ENCODE peak calls at places on chromosomes 5 and 9, in five cellular contexts. One of them, this sample, is unnamed.

GRCh38 chr5:155728857-155729683 is 597.9 kb upstream of the SGCD start:
- DNase-seq in A549: no peak
- DNase-seq in HepG2: no peak
- DNase-seq in IMR-90: no peak
- DNase-seq in K562: no peak
- DNase-seq in this sample: no peak

GRCh38 chr5:176675676-176676360 is 28.5 kb downstream of the TSPAN17 start:
- DNase-seq in HepG2: peak; percentile 42
- DNase-seq in A549: peak; percentile 60
- DNase-seq in IMR-90: no peak
- DNase-seq in K562: peak; percentile 77
- DNase-seq in this sample: peak; percentile 74

GRCh38 chr9:101054657-101055056 is 26.1 kb downstream of the PLPPR1 start:
- DNase-seq in HepG2: no peak
- DNase-seq in A549: no peak
- DNase-seq in K562: no peak
- DNase-seq in IMR-90: no peak
- DNase-seq in this sample: no peak

GRCh38 chr9:133770076-133770777 is 32.1 kb upstream of the SARDH start:
- DNase-seq in K562: no peak
- DNase-seq in IMR-90: no peak
- DNase-seq in HepG2: no peak
- DNase-seq in A549: no peak
- DNase-seq in this sample: peak; percentile 42

GRCh38 chr5:36090033-36090432 is 23.4 kb upstream of the UGT3A2 start:
- DNase-seq in IMR-90: peak; percentile 17
- DNase-seq in HepG2: peak; percentile 30
- DNase-seq in K562: no peak
- DNase-seq in A549: no peak
- DNase-seq in this sample: peak; percentile 33

GRCh38 chr5:163338-163620 is 28.0 kb upstream of the LRRC14B start:
- DNase-seq in HepG2: no peak
- DNase-seq in K562: no peak
- DNase-seq in IMR-90: no peak
- DNase-seq in A549: no peak
- DNase-seq in this sample: no peak

GRCh38 chr9:135500071-135500524 is 384 bp upstream of the MRPS2 start:
- DNase-seq in K562: no peak
- DNase-seq in IMR-90: peak; percentile 44
- DNase-seq in HepG2: no peak
- DNase-seq in A549: no peak
- DNase-seq in this sample: no peak

GRCh38 chr5:160235731-160236130 is 6.4 kb downstream of the FABP6 start:
- DNase-seq in HepG2: no peak
- DNase-seq in K562: no peak
- DNase-seq in IMR-90: no peak
- DNase-seq in A549: no peak
- DNase-seq in this sample: no peak

GRCh38 chr9:79766091-79766490 is 194.3 kb downstream of the TLE4 start:
- DNase-seq in HepG2: no peak
- DNase-seq in K562: no peak
- DNase-seq in A549: no peak
- DNase-seq in IMR-90: no peak
- DNase-seq in this sample: no peak

GRCh38 chr5:43232943-43233833 is 41.2 kb downstream of the NIM1K start:
- DNase-seq in IMR-90: no peak
- DNase-seq in A549: no peak
- DNase-seq in HepG2: no peak
- DNase-seq in K562: no peak
- DNase-seq in this sample: no peak

GRCh38 chr9:4105183-4105582 is 194.7 kb downstream of the GLIS3 start:
- DNase-seq in IMR-90: no peak
- DNase-seq in K562: no peak
- DNase-seq in HepG2: no peak
- DNase-seq in A549: no peak
- DNase-seq in this sample: no peak

GRCh38 chr5:59722875-59723274 is 170.7 kb downstream of the PDE4D start:
- DNase-seq in HepG2: no peak
- DNase-seq in K562: no peak
- DNase-seq in IMR-90: peak; percentile 24
- DNase-seq in A549: no peak
- DNase-seq in this sample: no peak

GRCh38 chr5:1317921-1318565 is 23.2 kb upstream of the TERT start:
- DNase-seq in A549: no peak
- DNase-seq in K562: no peak
- DNase-seq in HepG2: no peak
- DNase-seq in IMR-90: no peak
- DNase-seq in this sample: no peak

GRCh38 chr9:129595323-129595741 is 25.6 kb downstream of the C9orf50 start:
- DNase-seq in K562: no peak
- DNase-seq in HepG2: no peak
- DNase-seq in IMR-90: peak; percentile 60
- DNase-seq in A549: no peak
- DNase-seq in this sample: no peak

GRCh38 chr9:129597355-129598088 is 23.4 kb downstream of the C9orf50 start:
- DNase-seq in HepG2: peak; percentile 93
- DNase-seq in A549: peak; percentile 61
- DNase-seq in K562: no peak
- DNase-seq in IMR-90: peak; percentile 65
- DNase-seq in this sample: no peak

GRCh38 chr9:129598089-129598596 is 22.8 kb downstream of the C9orf50 start:
- DNase-seq in A549: no peak
- DNase-seq in IMR-90: no peak
- DNase-seq in K562: no peak
- DNase-seq in HepG2: no peak
- DNase-seq in this sample: no peak

GRCh38 chr9:129595903-129596540 is 24.9 kb downstream of the C9orf50 start:
- DNase-seq in IMR-90: no peak
- DNase-seq in HepG2: no peak
- DNase-seq in K562: peak; percentile 70
- DNase-seq in A549: no peak
- DNase-seq in this sample: no peak

GRCh38 chr9:129596541-129597328 is 24.2 kb downstream of the C9orf50 start:
- DNase-seq in IMR-90: peak; percentile 73
- DNase-seq in HepG2: peak; percentile 82
- DNase-seq in K562: no peak
- DNase-seq in A549: peak; percentile 55
- DNase-seq in this sample: no peak
- TF ChIP-seq MAFK in IMR-90: no peak
- TF ChIP-seq MAFK in HepG2: no peak
- TF ChIP-seq MAFK in K562: no peak
- TF ChIP-seq MAFK in A549: no peak
- TF ChIP-seq MAFK in this sample: no peak

GRCh38 chr5:68193481-68194036 is 22.0 kb upstream of the PIK3R1 start:
- DNase-seq in K562: no peak
- DNase-seq in A549: no peak
- DNase-seq in HepG2: no peak
- DNase-seq in IMR-90: no peak
- DNase-seq in this sample: no peak

GRCh38 chr5:68195137-68195536 is 20.4 kb upstream of the PIK3R1 start:
- DNase-seq in IMR-90: no peak
- DNase-seq in HepG2: no peak
- DNase-seq in A549: no peak
- DNase-seq in K562: no peak
- DNase-seq in this sample: no peak

GRCh38 chr5:68194405-68194804 is 21.2 kb upstream of the PIK3R1 start:
- DNase-seq in K562: no peak
- DNase-seq in A549: no peak
- DNase-seq in HepG2: no peak
- DNase-seq in IMR-90: no peak
- DNase-seq in this sample: no peak

GRCh38 chr5:68200288-68200687 is 15.3 kb upstream of the PIK3R1 start:
- DNase-seq in K562: no peak
- DNase-seq in IMR-90: no peak
- DNase-seq in A549: no peak
- DNase-seq in HepG2: no peak
- DNase-seq in this sample: no peak

GRCh38 chr5:68196876-68197275 is 18.7 kb upstream of the PIK3R1 start:
- DNase-seq in A549: no peak
- DNase-seq in HepG2: no peak
- DNase-seq in IMR-90: no peak
- DNase-seq in K562: no peak
- DNase-seq in this sample: no peak
- TF ChIP-seq MAFK in A549: no peak
- TF ChIP-seq MAFK in HepG2: no peak
- TF ChIP-seq MAFK in IMR-90: no peak
- TF ChIP-seq MAFK in K562: no peak
- TF ChIP-seq MAFK in this sample: no peak

GRCh38 chr5:32029291-32029690 is 144.8 kb downstream of the GOLPH3 start:
- DNase-seq in IMR-90: peak; percentile 18
- DNase-seq in HepG2: no peak
- DNase-seq in K562: no peak
- DNase-seq in A549: no peak
- DNase-seq in this sample: no peak
- TF ChIP-seq MAFK in IMR-90: no peak
- TF ChIP-seq MAFK in HepG2: no peak
- TF ChIP-seq MAFK in K562: no peak
- TF ChIP-seq MAFK in A549: no peak
- TF ChIP-seq MAFK in this sample: no peak

GRCh38 chr9:126652140-126652558 is 38.4 kb downstream of the LMX1B start:
- DNase-seq in IMR-90: no peak
- DNase-seq in HepG2: no peak
- DNase-seq in A549: no peak
- DNase-seq in K562: no peak
- DNase-seq in this sample: no peak
- TF ChIP-seq MAFK in IMR-90: no peak
- TF ChIP-seq MAFK in HepG2: no peak
- TF ChIP-seq MAFK in A549: no peak
- TF ChIP-seq MAFK in K562: no peak
- TF ChIP-seq MAFK in this sample: no peak

DNA sequence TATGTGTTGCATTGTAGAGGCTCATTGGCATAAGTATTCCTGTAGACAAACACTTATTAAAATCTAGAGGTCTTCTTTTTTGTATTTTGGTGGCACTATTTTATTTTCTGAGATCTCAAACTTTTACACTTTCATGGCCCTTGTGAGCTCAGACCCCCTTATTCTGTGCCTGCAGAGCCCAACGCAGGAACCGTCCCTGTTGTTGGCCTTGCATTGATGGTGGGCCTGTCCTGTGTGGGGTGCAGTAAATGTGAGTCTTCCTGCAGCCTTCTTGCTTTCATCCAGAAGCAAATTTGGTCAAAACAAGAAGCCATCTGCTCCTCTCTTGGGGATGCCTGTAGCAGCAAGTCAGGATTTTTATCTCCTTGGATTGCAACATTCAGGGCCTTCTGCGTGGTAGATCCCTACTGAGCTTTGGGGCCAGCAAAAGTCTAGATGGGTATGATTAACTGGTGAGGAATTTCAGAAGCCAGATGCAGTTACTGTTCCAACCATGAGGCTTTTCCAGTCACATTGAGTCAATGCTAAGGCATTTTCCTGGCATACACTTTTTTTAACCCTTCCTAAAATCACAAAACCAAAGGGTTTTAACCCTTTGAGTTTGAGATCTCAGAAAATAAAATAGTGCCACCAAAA is 31.7 kb downstream of the BASP1 start:
- DNase-seq in IMR-90: peak; percentile 99
- DNase-seq in K562: no peak
- DNase-seq in HepG2: no peak
- DNase-seq in A549: peak; percentile 95
- DNase-seq in this sample: peak; percentile 10
- TF ChIP-seq MAFK in IMR-90: no peak
- TF ChIP-seq MAFK in K562: no peak
- TF ChIP-seq MAFK in HepG2: no peak
- TF ChIP-seq MAFK in A549: no peak
- TF ChIP-seq MAFK in this sample: no peak

DNA sequence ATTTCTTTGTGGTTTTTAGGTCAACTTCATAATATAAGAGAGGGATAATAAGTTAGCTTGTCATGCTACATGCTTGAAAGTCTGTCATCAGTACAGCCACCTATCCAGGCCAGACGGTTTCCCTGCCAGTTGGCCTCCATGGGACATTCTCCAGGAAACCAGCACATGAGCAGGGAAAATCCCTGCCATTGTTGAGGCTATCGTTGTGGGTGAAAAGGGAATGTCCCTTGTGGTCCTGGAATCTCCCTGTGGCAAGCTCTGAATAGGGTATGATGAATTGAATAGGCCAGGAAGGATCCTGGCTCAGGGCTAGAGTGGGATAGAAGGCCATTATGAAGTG is 12.2 kb downstream of the F2RL1 start:
- DNase-seq in IMR-90: peak; percentile 76
- DNase-seq in HepG2: no peak
- DNase-seq in K562: no peak
- DNase-seq in A549: no peak
- DNase-seq in this sample: no peak
- TF ChIP-seq MAFK in IMR-90: no peak
- TF ChIP-seq MAFK in HepG2: no peak
- TF ChIP-seq MAFK in K562: no peak
- TF ChIP-seq MAFK in A549: no peak
- TF ChIP-seq MAFK in this sample: no peak

GRCh38 chr5:143400541-143401252 is 2.8 kb downstream of the NR3C1 start:
- DNase-seq in K562: no peak
- DNase-seq in IMR-90: peak; percentile 60
- DNase-seq in A549: no peak
- DNase-seq in HepG2: no peak
- DNase-seq in this sample: no peak

GRCh38 chr5:143402464-143403356 is 776 bp downstream of the NR3C1 start:
- DNase-seq in K562: peak; percentile 56
- DNase-seq in IMR-90: peak; percentile 34
- DNase-seq in HepG2: peak; percentile 34
- DNase-seq in A549: no peak
- DNase-seq in this sample: peak; percentile 65

GRCh38 chr5:143399616-143400540 is 3.6 kb downstream of the NR3C1 start:
- DNase-seq in IMR-90: no peak
- DNase-seq in A549: no peak
- DNase-seq in K562: no peak
- DNase-seq in HepG2: no peak
- DNase-seq in this sample: no peak

GRCh38 chr5:143401846-143402463 is 1.5 kb downstream of the NR3C1 start:
- DNase-seq in K562: no peak
- DNase-seq in HepG2: peak; percentile 13
- DNase-seq in IMR-90: peak; percentile 20
- DNase-seq in A549: no peak
- DNase-seq in this sample: no peak

DNA sequence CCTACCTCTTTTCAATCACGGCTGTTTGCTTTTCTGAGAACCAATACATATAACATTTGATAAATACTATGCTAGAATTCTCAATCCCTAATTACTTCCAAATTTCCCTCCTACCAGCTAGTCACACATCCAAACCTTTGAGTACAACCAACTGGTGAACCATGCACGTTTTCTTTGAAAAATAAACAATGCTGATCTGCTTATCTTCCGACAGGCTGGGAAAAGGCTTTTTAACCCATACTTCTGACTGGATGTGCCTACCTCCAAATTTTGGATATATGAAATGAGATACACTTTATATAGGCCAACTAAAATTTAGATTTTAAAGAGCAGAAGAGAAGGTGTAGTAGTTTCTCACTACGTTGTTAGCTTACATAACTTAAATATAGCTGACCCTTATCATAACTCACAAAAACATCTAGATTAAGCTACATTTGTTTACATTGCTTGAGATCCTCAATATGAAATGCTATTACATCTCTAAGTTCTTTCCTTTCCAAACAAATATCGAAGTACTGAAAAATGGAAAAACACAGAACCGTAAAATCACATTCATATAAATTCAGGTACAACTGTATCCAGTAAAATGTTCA is 2.1 kb downstream of the NR3C1 start:
- DNase-seq in IMR-90: peak; percentile 52
- DNase-seq in A549: no peak
- DNase-seq in K562: no peak
- DNase-seq in HepG2: peak; percentile 16
- DNase-seq in this sample: no peak
- TF ChIP-seq MAFK in IMR-90: no peak
- TF ChIP-seq MAFK in A549: no peak
- TF ChIP-seq MAFK in K562: no peak
- TF ChIP-seq MAFK in HepG2: no peak
- TF ChIP-seq MAFK in this sample: no peak